ENCODE peak calls at places on chromosomes 6 and 20, in six cellular contexts. One of them, this sample, is unnamed.

GRCh38 chr6:165042912-165043311 is 266.5 kb downstream of the C6orf118 start:
- DNase-seq in ovary: no peak
- DNase-seq in suprapubic skin: no peak
- DNase-seq in adrenal gland: no peak
- DNase-seq in body of pancreas: no peak
- DNase-seq in heart left ventricle: no peak
- DNase-seq in this sample: no peak

GRCh38 chr6:126959765-126960164 is 158.7 kb upstream of the RSPO3 start:
- DNase-seq in suprapubic skin: no peak
- DNase-seq in body of pancreas: no peak
- DNase-seq in ovary: no peak
- DNase-seq in adrenal gland: no peak
- DNase-seq in heart left ventricle: no peak
- DNase-seq in this sample: no peak

GRCh38 chr6:157674061-157674460 is 149.0 kb upstream of the SNX9 start:
- DNase-seq in suprapubic skin: no peak
- DNase-seq in ovary: no peak
- DNase-seq in body of pancreas: no peak
- DNase-seq in heart left ventricle: no peak
- DNase-seq in adrenal gland: no peak
- DNase-seq in this sample: no peak

GRCh38 chr6:116278478-116278822 is 1.3 kb downstream of the TSPYL1 start:
- DNase-seq in heart left ventricle: no peak
- DNase-seq in ovary: no peak
- DNase-seq in body of pancreas: no peak
- DNase-seq in suprapubic skin: no peak
- DNase-seq in adrenal gland: no peak
- DNase-seq in this sample: no peak

GRCh38 chr6:43096451-43097097 is 20.5 kb downstream of the PTK7 start:
- DNase-seq in suprapubic skin: no peak
- DNase-seq in body of pancreas: no peak
- DNase-seq in heart left ventricle: no peak
- DNase-seq in adrenal gland: no peak
- DNase-seq in ovary: no peak
- DNase-seq in this sample: peak

GRCh38 chr6:168307011-168307694 is 12.4 kb downstream of the DACT2 start:
- DNase-seq in adrenal gland: no peak
- DNase-seq in suprapubic skin: no peak
- DNase-seq in body of pancreas: no peak
- DNase-seq in ovary: no peak
- DNase-seq in heart left ventricle: no peak
- DNase-seq in this sample: no peak

GRCh38 chr6:166382500-166382932 is 224 bp downstream of the MPC1 start:
- DNase-seq in ovary: peak
- DNase-seq in heart left ventricle: no peak
- DNase-seq in adrenal gland: no peak
- DNase-seq in body of pancreas: no peak
- DNase-seq in suprapubic skin: no peak
- DNase-seq in this sample: no peak

GRCh38 chr20:46650575-46651090 is 626 bp downstream of the SLC13A3 start:
- DNase-seq in body of pancreas: no peak
- DNase-seq in ovary: no peak
- DNase-seq in heart left ventricle: no peak
- DNase-seq in adrenal gland: no peak
- DNase-seq in suprapubic skin: no peak
- DNase-seq in this sample: no peak

GRCh38 chr20:57536759-57537724 is 12.1 kb upstream of the CTCFL start:
- DNase-seq in heart left ventricle: no peak
- DNase-seq in suprapubic skin: no peak
- DNase-seq in ovary: no peak
- DNase-seq in adrenal gland: no peak
- DNase-seq in body of pancreas: no peak
- DNase-seq in this sample: no peak
- TF ChIP-seq POLR2A in heart left ventricle: no peak
- TF ChIP-seq POLR2A in suprapubic skin: no peak
- TF ChIP-seq POLR2A in ovary: no peak
- TF ChIP-seq POLR2A in adrenal gland: no peak
- TF ChIP-seq POLR2A in body of pancreas: no peak
- TF ChIP-seq POLR2A in this sample: no peak

GRCh38 chr20:58622671-58623578 is 28.2 kb upstream of the STX16 start:
- DNase-seq in heart left ventricle: peak
- DNase-seq in body of pancreas: no peak
- DNase-seq in adrenal gland: peak
- DNase-seq in suprapubic skin: no peak
- DNase-seq in ovary: no peak
- DNase-seq in this sample: no peak

GRCh38 chr20:58618694-58619540 is 32.2 kb upstream of the STX16 start:
- DNase-seq in suprapubic skin: no peak
- DNase-seq in body of pancreas: no peak
- DNase-seq in ovary: no peak
- DNase-seq in adrenal gland: no peak
- DNase-seq in heart left ventricle: no peak
- DNase-seq in this sample: no peak

GRCh38 chr20:58617158-58617557 is 33.9 kb upstream of the STX16 start:
- DNase-seq in adrenal gland: no peak
- DNase-seq in suprapubic skin: no peak
- DNase-seq in heart left ventricle: no peak
- DNase-seq in body of pancreas: no peak
- DNase-seq in ovary: no peak
- DNase-seq in this sample: no peak

GRCh38 chr20:58621906-58622548 is 29.1 kb upstream of the STX16 start:
- DNase-seq in suprapubic skin: no peak
- DNase-seq in adrenal gland: no peak
- DNase-seq in body of pancreas: no peak
- DNase-seq in heart left ventricle: peak
- DNase-seq in ovary: no peak
- DNase-seq in this sample: no peak

GRCh38 chr20:58619847-58620431 is 31.1 kb upstream of the STX16 start:
- DNase-seq in heart left ventricle: peak
- DNase-seq in body of pancreas: no peak
- DNase-seq in ovary: no peak
- DNase-seq in adrenal gland: no peak
- DNase-seq in suprapubic skin: no peak
- DNase-seq in this sample: no peak
- TF ChIP-seq POLR2A in heart left ventricle: no peak
- TF ChIP-seq POLR2A in body of pancreas: no peak
- TF ChIP-seq POLR2A in ovary: no peak
- TF ChIP-seq POLR2A in adrenal gland: no peak
- TF ChIP-seq POLR2A in suprapubic skin: no peak
- TF ChIP-seq POLR2A in this sample: no peak

GRCh38 chr6:6474170-6474920 is 114.2 kb upstream of the LY86 start:
- DNase-seq in adrenal gland: no peak
- DNase-seq in heart left ventricle: no peak
- DNase-seq in body of pancreas: no peak
- DNase-seq in suprapubic skin: no peak
- DNase-seq in ovary: no peak
- DNase-seq in this sample: no peak
- TF ChIP-seq POLR2A in adrenal gland: no peak
- TF ChIP-seq POLR2A in heart left ventricle: no peak
- TF ChIP-seq POLR2A in body of pancreas: no peak
- TF ChIP-seq POLR2A in suprapubic skin: no peak
- TF ChIP-seq POLR2A in ovary: no peak
- TF ChIP-seq POLR2A in this sample: no peak

DNA sequence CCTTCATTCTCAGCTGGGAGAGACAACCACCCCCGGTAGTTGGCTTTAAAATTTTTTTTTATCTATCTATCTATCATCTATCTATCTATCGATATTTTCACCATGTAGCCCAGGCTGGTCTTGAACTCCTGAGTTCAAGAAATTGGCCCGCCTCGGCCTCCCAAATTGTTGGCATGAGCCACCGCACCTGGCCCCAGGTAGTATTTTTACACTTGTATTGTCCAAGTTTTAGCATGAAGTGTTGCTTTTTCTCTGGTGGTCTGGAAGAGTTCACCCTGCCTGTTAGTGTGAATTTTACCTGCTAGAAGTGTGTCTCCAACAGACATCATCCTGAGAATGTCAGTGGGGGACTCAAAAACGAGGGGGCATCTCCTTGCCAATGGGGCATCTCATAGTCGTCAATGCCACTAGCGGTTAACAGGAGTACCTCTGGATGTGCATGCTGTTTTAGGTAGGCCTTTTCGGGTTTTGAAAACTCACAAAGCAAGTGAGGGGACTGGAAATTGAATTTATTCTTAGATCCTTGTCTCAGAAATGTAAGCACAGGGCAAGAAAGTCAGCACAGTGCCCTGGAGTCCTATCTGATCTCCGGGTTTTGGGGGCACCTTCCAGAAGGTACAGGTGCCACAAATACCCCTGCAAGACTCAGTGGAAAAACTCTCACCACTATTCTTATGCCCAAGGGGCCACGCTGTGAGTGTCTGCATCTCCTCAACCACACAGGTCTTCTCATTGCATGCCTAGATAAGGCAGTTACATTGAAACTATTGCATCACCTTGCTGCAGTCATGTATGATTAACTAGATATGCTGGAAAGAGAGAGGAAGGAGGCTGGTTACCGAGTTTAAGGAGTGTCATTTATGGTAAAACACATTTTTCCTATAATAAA is 37.1 kb downstream of the TNFAIP3 start:
- DNase-seq in heart left ventricle: no peak
- DNase-seq in ovary: no peak
- DNase-seq in adrenal gland: no peak
- DNase-seq in body of pancreas: no peak
- DNase-seq in suprapubic skin: no peak
- DNase-seq in this sample: no peak
- TF ChIP-seq POLR2A in heart left ventricle: no peak
- TF ChIP-seq POLR2A in ovary: no peak
- TF ChIP-seq POLR2A in adrenal gland: no peak
- TF ChIP-seq POLR2A in body of pancreas: no peak
- TF ChIP-seq POLR2A in suprapubic skin: no peak
- TF ChIP-seq POLR2A in this sample: no peak

DNA sequence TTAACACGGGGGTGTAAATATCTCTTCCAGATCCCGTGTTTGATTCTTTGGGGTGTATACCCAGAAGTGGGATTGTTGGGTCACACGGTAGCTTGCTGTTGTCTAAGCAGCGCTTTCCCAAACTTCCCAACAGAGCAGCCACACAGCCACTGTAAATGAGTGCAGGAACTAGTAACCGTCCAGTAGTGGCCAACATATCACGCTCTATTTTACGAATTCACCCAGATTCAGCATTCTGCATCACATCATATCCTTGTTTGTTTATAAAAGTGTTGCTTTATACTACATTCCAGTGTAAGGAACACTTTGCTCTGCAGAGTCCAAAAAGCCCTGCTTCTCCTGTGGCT is 216.1 kb upstream of the ECI2 start:
- DNase-seq in ovary: no peak
- DNase-seq in adrenal gland: no peak
- DNase-seq in body of pancreas: no peak
- DNase-seq in heart left ventricle: no peak
- DNase-seq in suprapubic skin: no peak
- DNase-seq in this sample: no peak
- TF ChIP-seq POLR2A in ovary: no peak
- TF ChIP-seq POLR2A in adrenal gland: no peak
- TF ChIP-seq POLR2A in body of pancreas: no peak
- TF ChIP-seq POLR2A in heart left ventricle: no peak
- TF ChIP-seq POLR2A in suprapubic skin: no peak
- TF ChIP-seq POLR2A in this sample: no peak

DNA sequence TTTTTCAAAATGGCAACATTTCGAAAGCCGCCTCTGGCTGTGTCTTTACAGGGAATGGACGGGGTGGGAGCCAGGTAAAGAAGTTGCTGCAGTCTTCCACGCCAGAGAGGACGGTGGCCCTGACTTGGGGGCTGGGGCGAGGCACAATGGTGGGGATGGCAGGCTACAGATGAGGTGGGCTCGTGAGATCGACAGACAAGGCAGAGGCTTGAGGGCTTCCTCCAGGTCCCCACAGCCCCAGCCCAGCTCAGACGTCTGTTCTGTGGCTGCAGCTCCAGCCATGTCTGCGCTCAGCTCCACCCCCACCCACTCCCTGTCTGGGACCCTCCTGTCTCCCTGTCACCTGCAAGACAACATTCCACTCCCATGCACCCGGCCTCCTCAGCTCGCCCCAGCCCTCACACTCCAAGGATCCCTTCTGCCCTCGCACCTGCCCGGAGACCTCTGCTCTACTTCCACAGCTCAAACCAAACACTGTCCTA is 7.4 kb upstream of the C20orf144 start:
- DNase-seq in heart left ventricle: no peak
- DNase-seq in adrenal gland: no peak
- DNase-seq in body of pancreas: no peak
- DNase-seq in suprapubic skin: no peak
- DNase-seq in ovary: peak
- DNase-seq in this sample: no peak
- TF ChIP-seq POLR2A in heart left ventricle: no peak
- TF ChIP-seq POLR2A in adrenal gland: no peak
- TF ChIP-seq POLR2A in body of pancreas: no peak
- TF ChIP-seq POLR2A in suprapubic skin: no peak
- TF ChIP-seq POLR2A in ovary: no peak
- TF ChIP-seq POLR2A in this sample: no peak

DNA sequence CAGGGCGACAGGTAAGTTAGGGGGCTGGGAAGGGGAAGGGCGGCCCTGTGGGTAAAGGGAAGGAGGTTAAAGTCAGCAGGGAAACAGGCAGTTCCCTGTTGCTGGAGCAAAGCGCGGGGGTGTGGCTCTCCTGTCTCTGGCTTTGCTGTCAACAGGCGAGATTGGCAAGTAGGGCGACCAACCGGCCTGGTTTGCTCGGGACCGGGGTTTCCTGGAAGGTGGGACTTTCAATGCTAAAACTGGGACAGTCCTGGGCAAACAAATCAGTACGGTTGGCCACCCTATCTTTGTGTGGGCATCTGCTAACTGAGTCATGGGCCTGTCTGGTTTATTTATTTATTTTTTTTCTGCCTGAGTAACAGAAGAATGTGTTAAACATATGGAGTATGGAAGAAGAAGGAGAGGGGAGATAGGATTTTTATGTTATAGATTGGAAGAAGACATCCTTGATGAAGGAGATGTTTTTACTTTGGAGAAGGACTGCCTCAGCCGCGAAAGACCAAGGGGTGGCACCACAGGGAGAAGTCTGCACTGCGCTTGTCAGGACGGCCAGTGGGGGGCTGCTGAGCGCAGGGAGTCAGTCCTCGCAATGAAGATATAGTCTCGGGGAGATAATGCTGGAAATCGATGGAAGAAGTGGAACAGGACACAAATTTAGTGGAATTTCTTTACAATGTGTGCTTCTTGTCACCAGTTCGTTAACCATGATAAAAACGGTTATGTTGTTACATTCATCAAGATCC is 43.4 kb upstream of the ESR1 start:
- DNase-seq in heart left ventricle: peak
- DNase-seq in adrenal gland: peak
- DNase-seq in suprapubic skin: peak
- DNase-seq in body of pancreas: peak
- DNase-seq in ovary: peak
- DNase-seq in this sample: peak
- TF ChIP-seq POLR2A in heart left ventricle: no peak
- TF ChIP-seq POLR2A in adrenal gland: peak
- TF ChIP-seq POLR2A in suprapubic skin: no peak
- TF ChIP-seq POLR2A in body of pancreas: no peak
- TF ChIP-seq POLR2A in ovary: peak
- TF ChIP-seq POLR2A in this sample: no peak

GRCh38 chr6:4647414-4648365 is 128.5 kb upstream of the CDYL start:
- DNase-seq in ovary: peak
- DNase-seq in heart left ventricle: peak
- DNase-seq in body of pancreas: peak
- DNase-seq in suprapubic skin: peak
- DNase-seq in adrenal gland: peak
- DNase-seq in this sample: peak
- TF ChIP-seq POLR2A in ovary: no peak
- TF ChIP-seq POLR2A in heart left ventricle: no peak
- TF ChIP-seq POLR2A in body of pancreas: peak
- TF ChIP-seq POLR2A in suprapubic skin: no peak
- TF ChIP-seq POLR2A in adrenal gland: no peak
- TF ChIP-seq POLR2A in this sample: peak